ENCODE peak calls at places on chromosomes 13 and 19, in six cellular contexts. One of them, this sample, is unnamed.

GRCh38 chr13:22736768-22737092 is 444.0 kb upstream of the SGCG start:
- DNase-seq in left cardiac atrium: no peak
- DNase-seq in NCI-H524 treated with DMSO at 0.1 percent for 48 hours: no peak
- DNase-seq in stimulated activated CD4-positive, alpha-beta T cell treated with anti-CD3 and anti-CD28 coated beads, Interleukin-15, amount 100 ng/mL, for 48 hours: no peak
- DNase-seq in nucleus accumbens: no peak
- DNase-seq in neuronal stem cell: no peak
- DNase-seq in this sample: no peak

GRCh38 chr13:25192489-25192888 is 20.4 kb upstream of the AMER2 start:
- DNase-seq in left cardiac atrium: no peak
- DNase-seq in neuronal stem cell: no peak
- DNase-seq in NCI-H524 treated with DMSO at 0.1 percent for 48 hours: no peak
- DNase-seq in nucleus accumbens: peak
- DNase-seq in stimulated activated CD4-positive, alpha-beta T cell treated with anti-CD3 and anti-CD28 coated beads, Interleukin-15, amount 100 ng/mL, for 48 hours: no peak
- DNase-seq in this sample: no peak

GRCh38 chr19:16197188-16197621 is 506 bp upstream of the AP1M1 start:
- DNase-seq in nucleus accumbens: no peak
- DNase-seq in NCI-H524 treated with DMSO at 0.1 percent for 48 hours: no peak
- DNase-seq in neuronal stem cell: no peak
- DNase-seq in stimulated activated CD4-positive, alpha-beta T cell treated with anti-CD3 and anti-CD28 coated beads, Interleukin-15, amount 100 ng/mL, for 48 hours: no peak
- DNase-seq in left cardiac atrium: no peak
- DNase-seq in this sample: no peak

GRCh38 chr19:44753932-44754742 is 5.6 kb downstream of the BCL3 start:
- DNase-seq in nucleus accumbens: peak
- DNase-seq in left cardiac atrium: peak
- DNase-seq in NCI-H524 treated with DMSO at 0.1 percent for 48 hours: no peak
- DNase-seq in neuronal stem cell: no peak
- DNase-seq in stimulated activated CD4-positive, alpha-beta T cell treated with anti-CD3 and anti-CD28 coated beads, Interleukin-15, amount 100 ng/mL, for 48 hours: peak
- DNase-seq in this sample: peak

GRCh38 chr13:24670927-24671326 is 9.3 kb upstream of the ATP12A start:
- DNase-seq in neuronal stem cell: peak
- DNase-seq in NCI-H524 treated with DMSO at 0.1 percent for 48 hours: peak
- DNase-seq in nucleus accumbens: no peak
- DNase-seq in stimulated activated CD4-positive, alpha-beta T cell treated with anti-CD3 and anti-CD28 coated beads, Interleukin-15, amount 100 ng/mL, for 48 hours: no peak
- DNase-seq in left cardiac atrium: no peak
- DNase-seq in this sample: no peak

GRCh38 chr19:15124572-15125231 is 17.5 kb downstream of the SYDE1 start:
- DNase-seq in stimulated activated CD4-positive, alpha-beta T cell treated with anti-CD3 and anti-CD28 coated beads, Interleukin-15, amount 100 ng/mL, for 48 hours: no peak
- DNase-seq in nucleus accumbens: no peak
- DNase-seq in neuronal stem cell: no peak
- DNase-seq in left cardiac atrium: peak
- DNase-seq in NCI-H524 treated with DMSO at 0.1 percent for 48 hours: no peak
- DNase-seq in this sample: no peak

GRCh38 chr13:114224201-114224600 is 10.5 kb upstream of the CDC16 start:
- DNase-seq in nucleus accumbens: no peak
- DNase-seq in stimulated activated CD4-positive, alpha-beta T cell treated with anti-CD3 and anti-CD28 coated beads, Interleukin-15, amount 100 ng/mL, for 48 hours: no peak
- DNase-seq in left cardiac atrium: no peak
- DNase-seq in NCI-H524 treated with DMSO at 0.1 percent for 48 hours: no peak
- DNase-seq in neuronal stem cell: no peak
- DNase-seq in this sample: no peak

GRCh38 chr19:2332341-2333026 is 4.0 kb downstream of the SPPL2B start:
- DNase-seq in nucleus accumbens: no peak
- DNase-seq in stimulated activated CD4-positive, alpha-beta T cell treated with anti-CD3 and anti-CD28 coated beads, Interleukin-15, amount 100 ng/mL, for 48 hours: no peak
- DNase-seq in left cardiac atrium: no peak
- DNase-seq in neuronal stem cell: no peak
- DNase-seq in NCI-H524 treated with DMSO at 0.1 percent for 48 hours: no peak
- DNase-seq in this sample: peak

GRCh38 chr13:99265823-99266426 is 7.7 kb upstream of the GPR18 start:
- DNase-seq in stimulated activated CD4-positive, alpha-beta T cell treated with anti-CD3 and anti-CD28 coated beads, Interleukin-15, amount 100 ng/mL, for 48 hours: no peak
- DNase-seq in NCI-H524 treated with DMSO at 0.1 percent for 48 hours: no peak
- DNase-seq in neuronal stem cell: no peak
- DNase-seq in left cardiac atrium: no peak
- DNase-seq in nucleus accumbens: no peak
- DNase-seq in this sample: peak

GRCh38 chr13:58852076-58852475 is 1220.5 kb downstream of the PCDH17 start:
- DNase-seq in NCI-H524 treated with DMSO at 0.1 percent for 48 hours: no peak
- DNase-seq in left cardiac atrium: no peak
- DNase-seq in nucleus accumbens: no peak
- DNase-seq in stimulated activated CD4-positive, alpha-beta T cell treated with anti-CD3 and anti-CD28 coated beads, Interleukin-15, amount 100 ng/mL, for 48 hours: no peak
- DNase-seq in neuronal stem cell: no peak
- DNase-seq in this sample: no peak

GRCh38 chr19:46631481-46631880 is 4.5 kb downstream of the GNG8 start:
- DNase-seq in NCI-H524 treated with DMSO at 0.1 percent for 48 hours: no peak
- DNase-seq in neuronal stem cell: no peak
- DNase-seq in stimulated activated CD4-positive, alpha-beta T cell treated with anti-CD3 and anti-CD28 coated beads, Interleukin-15, amount 100 ng/mL, for 48 hours: no peak
- DNase-seq in nucleus accumbens: no peak
- DNase-seq in left cardiac atrium: no peak
- DNase-seq in this sample: no peak

This sample was measured in B cell.